ENCODE peak calls at places on chromosomes 5 and 9, in ten cellular contexts. O, N, L, S, X, K, C, Q, M and G are unnamed samples.

GRCh38 chr5:157718529-157718928 is 12.7 kb upstream of the THG1L start:
- DNase-seq in O (peak; percentile 77), C (no peak), N (no peak), K (no peak), X (peak; percentile 26), Q (peak; percentile 56), S (no peak), L (peak; percentile 53), M (no peak), G (no peak)

GRCh38 chr5:35046754-35047153 is 995 bp downstream of the AGXT2 start:
- DNase-seq in K (no peak), S (no peak), M (no peak), O (peak; percentile 99), N (no peak), C (no peak), L (no peak), X (no peak), Q (no peak), G (no peak)

GRCh38 chr9:126915281-126915816 is 767 bp downstream of the RALGPS1 start:
- DNase-seq in K (no peak), M (peak; percentile 28), Q (no peak), X (peak; percentile 36), C (peak; percentile 87), S (peak; percentile 95), L (no peak), N (peak; percentile 31), O (no peak), G (peak; percentile 50)

GRCh38 chr5:1517838-1518237 is 5.9 kb downstream of the LPCAT1 start:
- DNase-seq in X (peak; percentile 13), L (no peak), M (peak; percentile 8), Q (no peak), S (peak; percentile 8), C (peak; percentile 14), O (no peak), N (peak; percentile 22), K (no peak), G (peak; percentile 64)

GRCh38 chr5:95664204-95664786 is 17.7 kb downstream of the RFESD start:
- DNase-seq in S (peak; percentile 41), M (no peak), L (no peak), N (peak; percentile 61), C (peak; percentile 38), X (peak; percentile 53), O (peak; percentile 49), Q (no peak), K (no peak), G (no peak)

GRCh38 chr5:81755320-81755719 is 4.4 kb upstream of the SSBP2 start:
- DNase-seq in S (peak; percentile 80), X (peak; percentile 54), L (no peak), M (peak; percentile 73), K (no peak), N (peak; percentile 47), C (no peak), Q (peak; percentile 85), O (peak; percentile 89), G (no peak)

GRCh38 chr5:157328277-157328912 is 62.5 kb downstream of the CYFIP2 start:
- DNase-seq in N (peak; percentile 63), C (peak; percentile 35), Q (peak; percentile 77), S (peak; percentile 70), K (no peak), M (peak; percentile 66), X (peak; percentile 63), L (peak; percentile 78), O (peak; percentile 81), G (peak; percentile 76)

GRCh38 chr9:108552459-108553040 is 303.2 kb downstream of the ACTL7B start:
- DNase-seq in K (peak; percentile 82), Q (peak; percentile 27), L (no peak), M (peak; percentile 52), S (peak; percentile 85), C (no peak), N (peak; percentile 67), O (peak; percentile 23), X (no peak), G (no peak)

GRCh38 chr9:134635431-134636141 is 6.0 kb upstream of the COL5A1 start:
- DNase-seq in X (no peak), K (no peak), M (peak; percentile 11), Q (no peak), C (no peak), S (peak; percentile 5), L (no peak), O (no peak), N (no peak), G (peak; percentile 5)

GRCh38 chr5:180290568-180291233 is 1.2 kb downstream of the MAPK9 start:
- DNase-seq in O (no peak), S (no peak), M (no peak), Q (no peak), N (no peak), C (no peak), L (no peak), K (no peak), X (no peak), G (no peak)

GRCh38 chr5:1195439-1195838 is 6.0 kb upstream of the SLC6A19 start:
- DNase-seq in N (no peak), M (no peak), O (no peak), Q (no peak), L (no peak), X (no peak), K (no peak), C (no peak), S (no peak), G (no peak)

GRCh38 chr5:29379619-29380018 is 1813.9 kb upstream of the CDH6 start:
- DNase-seq in N (no peak), L (no peak), Q (no peak), K (no peak), C (no peak), O (no peak), M (no peak), S (no peak), X (no peak), G (no peak)

GRCh38 chr9:91060520-91061343 is 259.1 kb downstream of the SYK start:
- DNase-seq in M (peak; percentile 88), C (no peak), L (no peak), Q (peak; percentile 91), O (peak; percentile 99), K (peak; percentile 92), N (peak; percentile 81), S (peak; percentile 53), X (peak; percentile 73), G (no peak)

GRCh38 chr5:173712609-173713176 is 96.2 kb upstream of the BOD1 start:
- DNase-seq in Q (no peak), X (no peak), N (no peak), S (no peak), O (no peak), K (no peak), M (no peak), L (no peak), C (no peak), G (no peak)

GRCh38 chr9:21381752-21382339 is 3.4 kb downstream of the IFNA2 start:
- DNase-seq in X (no peak), M (no peak), S (no peak), K (no peak), O (no peak), C (peak; percentile 54), Q (peak; percentile 46), N (no peak), L (no peak), G (no peak)

GRCh38 chr9:135724186-135724797 is 22.3 kb downstream of the KCNT1 start:
- DNase-seq in L (no peak), X (no peak), O (no peak), Q (peak; percentile 25), K (no peak), N (no peak), C (no peak), S (no peak), M (no peak), G (no peak)

GRCh38 chr5:180592176-180592575 is 877 bp upstream of the SCGB3A1 start:
- DNase-seq in C (no peak), X (no peak), L (no peak), S (no peak), M (no peak), O (no peak), Q (no peak), K (no peak), N (no peak), G (no peak)

GRCh38 chr5:111235635-111236034 is 11.5 kb downstream of the CAMK4 start:
- DNase-seq in K (no peak), Q (no peak), C (no peak), M (no peak), L (no peak), X (no peak), S (no peak), N (no peak), O (no peak), G (no peak)
- TF ChIP-seq POLR2A in K (no peak), Q (no peak), C (no peak), M (no peak), L (no peak), X (no peak), S (no peak), N (no peak), O (no peak), G (no peak)

GRCh38 chr5:172694541-172694940 is 53.5 kb downstream of the NEURL1B start:
- DNase-seq in K (no peak), C (no peak), X (no peak), Q (no peak), M (no peak), N (no peak), O (no peak), L (no peak), S (no peak), G (no peak)
- H3K9me3 ChIP-seq in K (no peaks in the 10 kb centered on the region), C (no peaks in the 10 kb centered on the region), X (no peaks in the 10 kb centered on the region), Q (no peaks in the 10 kb centered on the region), M (no peaks in the 10 kb centered on the region), N (no peaks in the 10 kb centered on the region), O (no peaks in the 10 kb centered on the region), L (no peaks in the 10 kb centered on the region), S (no peaks in the 10 kb centered on the region), G (no peaks in the 10 kb centered on the region)

DNA sequence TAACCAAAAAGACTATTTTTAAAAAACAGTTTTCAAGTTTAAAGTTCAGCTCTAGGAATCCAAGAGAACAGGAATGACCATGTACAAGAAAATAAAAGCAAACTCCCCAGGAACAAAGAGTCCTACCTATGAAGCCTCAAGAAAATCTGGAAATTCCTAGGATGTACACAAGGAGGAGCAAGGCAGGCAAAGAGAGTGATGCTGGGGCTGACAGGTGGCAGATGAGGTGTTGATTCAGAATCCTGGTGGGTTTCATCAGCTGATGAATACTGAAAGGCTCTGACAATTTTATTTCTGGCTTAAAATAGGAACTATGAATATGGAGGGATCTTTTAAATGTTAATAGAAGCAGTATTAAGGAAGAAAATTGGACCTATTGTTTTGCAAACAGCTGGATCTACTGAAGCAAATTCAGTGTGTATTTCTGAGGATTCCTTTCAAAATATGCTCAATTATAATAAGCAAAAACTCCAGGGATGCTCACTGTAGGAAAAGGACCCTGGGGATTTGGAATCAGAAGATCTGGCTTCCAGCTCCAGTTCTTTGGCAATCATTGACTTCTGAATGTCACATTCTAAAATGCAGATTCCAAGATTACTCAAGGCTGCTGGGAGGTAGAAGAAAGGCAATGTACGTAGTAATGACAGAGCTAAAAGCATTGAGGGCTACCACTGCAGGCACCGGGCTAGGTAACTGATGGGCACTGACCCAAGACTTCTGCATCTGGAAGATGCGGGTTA is 28.0 kb upstream of the SH3RF2 start:
- DNase-seq in N (no peak), C (no peak), O (no peak), K (peak; percentile 47), S (no peak), Q (peak; percentile 20), L (no peak), M (no peak), X (no peak), G (no peak)
- TF ChIP-seq CTCF in N (no peak), C (peak; percentile 48), O (no peak), K (no peak), S (peak; percentile 31), Q (peak; percentile 52), L (no peak), M (no peak), X (no peak), G (peak; percentile 9)

GRCh38 chr9:133360400-133361393 is 4.3 kb downstream of the SURF2 start:
- DNase-seq in X (no peak), Q (no peak), N (no peak), K (no peak), C (no peak), L (no peak), S (no peak), O (no peak), M (no peak), G (no peak)
- TF ChIP-seq POLR2A in X (no peak), Q (no peak), N (no peak), K (no peak), C (no peak), L (peak; percentile 61), S (no peak), O (no peak), M (no peak), G (no peak)